ENCODE peak calls at places on chromosomes 11 and 22, in eight cellular contexts. O is naive thymus-derived CD4-positive, alpha-beta T cell; K is CD8-positive, alpha-beta memory T cell; H is brain microvascular endothelial cell; Q is bronchial epithelial cell; F is stomach; Y is psoas muscle; Z is Peyer's patch. N is an unnamed sample.

GRCh38 chr11:2892215-2893020 is 6.8 kb upstream of the CDKN1C start:
- DNase-seq in H (no peak), Z (peak; percentile 62), Q (no peak), K (peak; percentile 40), O (peak; percentile 67), Y (no peak), F (peak; percentile 57), N (peak; percentile 84)

GRCh38 chr11:65571940-65572339 is 398 bp upstream of the FAM89B start:
- DNase-seq in H (no peak), Q (peak; percentile 65), Y (no peak), K (no peak), Z (no peak), O (no peak), F (peak; percentile 36), N (no peak)

GRCh38 chr11:130397780-130398179 is 30.6 kb downstream of the ADAMTS8 start:
- DNase-seq in Y (no peak), Z (no peak), K (no peak), Q (no peak), O (no peak), F (no peak), H (no peak), N (no peak)

GRCh38 chr22:49018601-49019000 is 809.1 kb downstream of the BRD1 start:
- DNase-seq in Z (no peak), K (no peak), F (no peak), H (no peak), Q (no peak), O (no peak), Y (no peak), N (no peak)

GRCh38 chr11:43404836-43405479 is 46.2 kb downstream of the TTC17 start:
- DNase-seq in Q (peak; percentile 35), Y (no peak), F (no peak), O (no peak), K (no peak), H (no peak), Z (no peak), N (no peak)

GRCh38 chr11:44409558-44410236 is 99.8 kb upstream of the ALX4 start:
- DNase-seq in K (no peak), Q (no peak), O (no peak), F (no peak), Z (no peak), H (no peak), Y (no peak), N (no peak)

GRCh38 chr11:723120-723883 is 17.3 kb downstream of the EPS8L2 start:
- DNase-seq in Q (no peak), Z (peak; percentile 59), H (no peak), F (no peak), Y (peak; percentile 31), O (peak; percentile 60), K (peak; percentile 50), N (no peak)

GRCh38 chr11:94796863-94797262 is 28.7 kb downstream of the AMOTL1 start:
- DNase-seq in F (no peak), Z (no peak), H (no peak), O (no peak), Y (no peak), Q (no peak), K (no peak), N (no peak)

GRCh38 chr11:57566035-57566504 is 1.4 kb downstream of the UBE2L6 start:
- DNase-seq in Q (peak; percentile 15), O (peak; percentile 36), Z (peak; percentile 55), F (peak; percentile 59), H (peak; percentile 20), Y (no peak), K (peak; percentile 46), N (no peak)

GRCh38 chr22:28817919-28818859 is 17.8 kb upstream of the XBP1 start:
- DNase-seq in H (no peak), Z (no peak), F (peak; percentile 89), K (no peak), O (no peak), Q (peak; percentile 21), Y (no peak), N (peak; percentile 29)

GRCh38 chr22:44719586-44720368 is 17.8 kb downstream of the PRR5 start:
- DNase-seq in Y (no peak), Q (no peak), Z (no peak), H (no peak), K (no peak), O (no peak), F (peak; percentile 58), N (no peak)

GRCh38 chr22:35972559-35972958 is 56.1 kb downstream of the RBFOX2 start:
- DNase-seq in Z (no peak), Q (no peak), K (no peak), O (no peak), H (no peak), Y (no peak), F (no peak), N (no peak)

GRCh38 chr22:21643533-21644357 is 1.6 kb downstream of the SDF2L1 start:
- DNase-seq in F (no peak), K (no peak), Q (no peak), Y (no peak), H (no peak), Z (no peak), O (no peak), N (no peak)
- H3K4me3 ChIP-seq in F (no peak overlapping the region), K (peak overlapping the region; percentile 86), Q (no peak overlapping the region), Y (peak overlapping the region; percentile 81), H (peak overlapping the region; percentile 80), Z (peak overlapping the region; percentile 82), O (peak overlapping the region; percentile 67), N (no peak overlapping the region)

GRCh38 chr11:128507936-128508335 is 79.4 kb downstream of the ETS1 start:
- DNase-seq in Q (no peak), H (no peak), O (no peak), K (no peak), F (no peak), Z (no peak), Y (no peak), N (no peak)
- H3K4me3 ChIP-seq in Q (no peak overlapping the region), H (no peak overlapping the region), O (peak overlapping the region; percentile 96), K (peak overlapping the region; percentile 97), F (no peak overlapping the region), Z (peak overlapping the region; percentile 47), Y (peak overlapping the region; percentile 52), N (peak overlapping the region; percentile 46)

GRCh38 chr11:62757846-62758788 is 3.3 kb upstream of the POLR2G start:
- DNase-seq in O (no peak), Y (no peak), Q (no peak), K (no peak), F (no peak), H (no peak), Z (no peak), N (no peak)
- H3K4me3 ChIP-seq in O (no peak overlapping the region), Y (no peak overlapping the region), Q (no peak overlapping the region), K (no peak overlapping the region), F (no peak overlapping the region), H (no peak overlapping the region), Z (no peak overlapping the region), N (no peak overlapping the region)

GRCh38 chr22:37599161-37599560 is 9.5 kb upstream of the GGA1 start:
- DNase-seq in Z (no peak), H (no peak), F (no peak), K (no peak), Y (no peak), Q (no peak), O (no peak), N (no peak)
- H3K4me3 ChIP-seq in Z (no peak overlapping the region), H (no peak overlapping the region), F (no peak overlapping the region), K (no peak overlapping the region), Y (no peak overlapping the region), Q (no peak overlapping the region), O (no peak overlapping the region), N (no peak overlapping the region)

DNA sequence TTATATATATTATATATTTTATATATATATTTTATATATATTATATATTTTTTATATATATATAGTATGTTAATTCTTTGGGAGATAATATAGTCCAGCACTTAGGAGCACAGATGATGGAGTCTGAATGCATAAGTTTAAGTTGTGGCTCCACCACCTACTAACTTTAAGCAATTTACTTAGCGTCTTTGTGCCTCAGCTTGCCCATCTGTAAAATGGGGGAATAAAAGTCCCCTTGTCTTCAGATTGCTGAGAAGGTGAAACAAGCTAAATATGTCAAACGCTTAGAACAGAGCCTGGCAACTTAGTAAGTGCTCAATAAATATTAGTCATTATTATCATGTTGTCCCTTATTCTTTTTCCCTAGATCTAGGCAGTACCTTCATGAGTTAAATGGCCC is 27.5 kb downstream of the DSCAML1 start:
- DNase-seq in O (no peak), H (no peak), Q (no peak), F (no peak), Y (no peak), Z (no peak), K (no peak), N (no peak)
- H3K4me3 ChIP-seq in O (no peak overlapping the region), H (no peak overlapping the region), Q (no peak overlapping the region), F (no peak overlapping the region), Y (no peak overlapping the region), Z (no peak overlapping the region), K (no peak overlapping the region), N (no peak overlapping the region)

DNA sequence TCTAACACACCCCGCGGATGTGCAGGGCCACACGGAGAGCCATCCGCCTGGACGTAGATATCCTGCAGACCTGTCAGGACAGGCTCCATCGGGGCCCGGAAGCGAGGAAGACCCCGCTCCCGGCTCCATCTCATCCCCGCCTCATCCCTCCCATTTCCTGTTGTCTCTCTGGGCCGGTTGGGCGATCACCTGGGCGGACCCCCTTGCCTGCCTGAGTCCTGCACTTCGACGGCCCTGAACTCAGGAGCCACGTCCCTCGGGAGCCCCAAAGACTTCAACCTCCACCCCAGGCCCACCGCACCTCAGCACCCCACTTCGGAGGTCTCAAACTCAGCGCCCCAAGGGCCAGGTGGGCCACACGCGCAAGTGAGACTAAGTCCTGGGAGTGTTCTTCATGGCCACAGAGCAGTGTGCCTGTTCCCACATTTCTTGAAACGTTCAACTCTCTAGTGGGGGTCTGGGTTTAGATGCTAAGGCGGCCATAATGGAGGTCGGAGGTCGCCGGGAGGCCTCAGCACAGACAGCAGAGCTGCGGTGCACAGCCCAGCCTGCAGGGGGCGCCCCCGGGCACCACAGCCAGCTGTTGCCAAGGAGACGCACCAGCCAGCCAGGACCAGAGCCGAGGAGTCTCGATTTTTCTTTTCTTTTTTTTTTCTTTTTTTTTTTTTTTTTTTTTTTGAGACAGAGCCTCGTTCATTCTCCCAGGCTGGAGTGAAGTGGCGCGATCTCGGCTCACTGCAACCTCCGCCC is 26.0 kb upstream of the FADD start:
- DNase-seq in Q (no peak), H (no peak), Y (no peak), F (peak; percentile 39), K (peak; percentile 33), Z (no peak), O (peak; percentile 43), N (no peak)
- H3K4me3 ChIP-seq in Q (no peak overlapping the region), H (no peak overlapping the region), Y (no peak overlapping the region), F (no peak overlapping the region), K (no peak overlapping the region), Z (no peak overlapping the region), O (no peak overlapping the region), N (no peak overlapping the region)

N was measured in heart left ventricle.